ENCODE peak calls at places on chromosomes 5 and 9, in four cellular contexts. One of them, this sample, is unnamed.

GRCh38 chr9:93111001-93111370 is 15.0 kb downstream of the CARD19 start:
- DNase-seq in smooth muscle cell of the brain vasculature: no peak
- DNase-seq in stimulated activated CD4-positive, alpha-beta T cell treated with anti-CD3 and anti-CD28 coated beads, Interleukin-2, amount 100 ng/mL, for 48 hours: no peak
- DNase-seq in fibroblast of gingiva: no peak
- DNase-seq in this sample: no peak

GRCh38 chr5:141822134-141822533 is 56.1 kb downstream of the PCDH1 start:
- DNase-seq in fibroblast of gingiva: peak
- DNase-seq in smooth muscle cell of the brain vasculature: no peak
- DNase-seq in stimulated activated CD4-positive, alpha-beta T cell treated with anti-CD3 and anti-CD28 coated beads, Interleukin-2, amount 100 ng/mL, for 48 hours: no peak
- DNase-seq in this sample: no peak

GRCh38 chr9:91771864-91772263 is 178.2 kb downstream of the ROR2 start:
- DNase-seq in smooth muscle cell of the brain vasculature: no peak
- DNase-seq in fibroblast of gingiva: peak
- DNase-seq in stimulated activated CD4-positive, alpha-beta T cell treated with anti-CD3 and anti-CD28 coated beads, Interleukin-2, amount 100 ng/mL, for 48 hours: no peak
- DNase-seq in this sample: no peak

GRCh38 chr5:58932057-58932594 is 349.3 kb downstream of the RAB3C start:
- DNase-seq in fibroblast of gingiva: no peak
- DNase-seq in stimulated activated CD4-positive, alpha-beta T cell treated with anti-CD3 and anti-CD28 coated beads, Interleukin-2, amount 100 ng/mL, for 48 hours: no peak
- DNase-seq in smooth muscle cell of the brain vasculature: no peak
- DNase-seq in this sample: no peak

GRCh38 chr5:142922223-142922952 is 152.2 kb downstream of the ARHGAP26 start:
- DNase-seq in fibroblast of gingiva: peak
- DNase-seq in stimulated activated CD4-positive, alpha-beta T cell treated with anti-CD3 and anti-CD28 coated beads, Interleukin-2, amount 100 ng/mL, for 48 hours: no peak
- DNase-seq in smooth muscle cell of the brain vasculature: no peak
- DNase-seq in this sample: peak

GRCh38 chr5:128035689-128036088 is 47.9 kb upstream of the SLC12A2 start:
- DNase-seq in stimulated activated CD4-positive, alpha-beta T cell treated with anti-CD3 and anti-CD28 coated beads, Interleukin-2, amount 100 ng/mL, for 48 hours: no peak
- DNase-seq in fibroblast of gingiva: no peak
- DNase-seq in smooth muscle cell of the brain vasculature: no peak
- DNase-seq in this sample: no peak

GRCh38 chr9:127504887-127505251 is 53.6 kb downstream of the LRSAM1 start:
- DNase-seq in smooth muscle cell of the brain vasculature: no peak
- DNase-seq in fibroblast of gingiva: no peak
- DNase-seq in stimulated activated CD4-positive, alpha-beta T cell treated with anti-CD3 and anti-CD28 coated beads, Interleukin-2, amount 100 ng/mL, for 48 hours: no peak
- DNase-seq in this sample: no peak

GRCh38 chr5:35016179-35017056 is 31.3 kb downstream of the AGXT2 start:
- DNase-seq in fibroblast of gingiva: no peak
- DNase-seq in smooth muscle cell of the brain vasculature: no peak
- DNase-seq in stimulated activated CD4-positive, alpha-beta T cell treated with anti-CD3 and anti-CD28 coated beads, Interleukin-2, amount 100 ng/mL, for 48 hours: no peak
- DNase-seq in this sample: no peak

GRCh38 chr5:176133289-176133870 is 104.8 kb upstream of the SIMC1 start:
- DNase-seq in stimulated activated CD4-positive, alpha-beta T cell treated with anti-CD3 and anti-CD28 coated beads, Interleukin-2, amount 100 ng/mL, for 48 hours: peak
- DNase-seq in fibroblast of gingiva: no peak
- DNase-seq in smooth muscle cell of the brain vasculature: no peak
- DNase-seq in this sample: no peak

GRCh38 chr5:149407331-149408251 is 28.5 kb upstream of the IL17B start:
- DNase-seq in stimulated activated CD4-positive, alpha-beta T cell treated with anti-CD3 and anti-CD28 coated beads, Interleukin-2, amount 100 ng/mL, for 48 hours: no peak
- DNase-seq in fibroblast of gingiva: peak
- DNase-seq in smooth muscle cell of the brain vasculature: no peak
- DNase-seq in this sample: no peak

GRCh38 chr5:6766558-6767191 is 53.4 kb downstream of the TENT4A start:
- DNase-seq in smooth muscle cell of the brain vasculature: peak
- DNase-seq in stimulated activated CD4-positive, alpha-beta T cell treated with anti-CD3 and anti-CD28 coated beads, Interleukin-2, amount 100 ng/mL, for 48 hours: peak
- DNase-seq in fibroblast of gingiva: peak
- DNase-seq in this sample: peak

GRCh38 chr5:112063191-112063590 is 306.2 kb upstream of the NREP start:
- DNase-seq in smooth muscle cell of the brain vasculature: no peak
- DNase-seq in fibroblast of gingiva: no peak
- DNase-seq in stimulated activated CD4-positive, alpha-beta T cell treated with anti-CD3 and anti-CD28 coated beads, Interleukin-2, amount 100 ng/mL, for 48 hours: no peak
- DNase-seq in this sample: no peak

GRCh38 chr9:131266301-131267229 is 9.7 kb downstream of the FAM78A start:
- DNase-seq in smooth muscle cell of the brain vasculature: no peak
- DNase-seq in stimulated activated CD4-positive, alpha-beta T cell treated with anti-CD3 and anti-CD28 coated beads, Interleukin-2, amount 100 ng/mL, for 48 hours: no peak
- DNase-seq in fibroblast of gingiva: no peak
- DNase-seq in this sample: no peak

GRCh38 chr5:128427901-128428300 is 110.1 kb downstream of the FBN2 start:
- DNase-seq in smooth muscle cell of the brain vasculature: no peak
- DNase-seq in fibroblast of gingiva: no peak
- DNase-seq in stimulated activated CD4-positive, alpha-beta T cell treated with anti-CD3 and anti-CD28 coated beads, Interleukin-2, amount 100 ng/mL, for 48 hours: no peak
- DNase-seq in this sample: no peak

GRCh38 chr9:27247756-27248155 is 49.2 kb downstream of the EQTN start:
- DNase-seq in fibroblast of gingiva: peak
- DNase-seq in stimulated activated CD4-positive, alpha-beta T cell treated with anti-CD3 and anti-CD28 coated beads, Interleukin-2, amount 100 ng/mL, for 48 hours: no peak
- DNase-seq in smooth muscle cell of the brain vasculature: peak
- DNase-seq in this sample: no peak

GRCh38 chr5:80059354-80059980 is 24.3 kb downstream of the THBS4 start:
- DNase-seq in stimulated activated CD4-positive, alpha-beta T cell treated with anti-CD3 and anti-CD28 coated beads, Interleukin-2, amount 100 ng/mL, for 48 hours: no peak
- DNase-seq in fibroblast of gingiva: peak
- DNase-seq in smooth muscle cell of the brain vasculature: no peak
- DNase-seq in this sample: no peak

GRCh38 chr9:128822407-128823042 is 4.2 kb downstream of the ENDOG start:
- DNase-seq in fibroblast of gingiva: no peak
- DNase-seq in stimulated activated CD4-positive, alpha-beta T cell treated with anti-CD3 and anti-CD28 coated beads, Interleukin-2, amount 100 ng/mL, for 48 hours: no peak
- DNase-seq in smooth muscle cell of the brain vasculature: no peak
- DNase-seq in this sample: no peak

GRCh38 chr5:157469687-157470086 is 9.7 kb downstream of the NIPAL4 start:
- DNase-seq in smooth muscle cell of the brain vasculature: no peak
- DNase-seq in fibroblast of gingiva: no peak
- DNase-seq in stimulated activated CD4-positive, alpha-beta T cell treated with anti-CD3 and anti-CD28 coated beads, Interleukin-2, amount 100 ng/mL, for 48 hours: no peak
- DNase-seq in this sample: no peak

GRCh38 chr5:138258704-138259285 is 15.6 kb downstream of the GFRA3 start:
- DNase-seq in smooth muscle cell of the brain vasculature: no peak
- DNase-seq in fibroblast of gingiva: no peak
- DNase-seq in stimulated activated CD4-positive, alpha-beta T cell treated with anti-CD3 and anti-CD28 coated beads, Interleukin-2, amount 100 ng/mL, for 48 hours: no peak
- DNase-seq in this sample: no peak

GRCh38 chr5:40796487-40796889 is 1.7 kb downstream of the PRKAA1 start:
- DNase-seq in fibroblast of gingiva: peak
- DNase-seq in stimulated activated CD4-positive, alpha-beta T cell treated with anti-CD3 and anti-CD28 coated beads, Interleukin-2, amount 100 ng/mL, for 48 hours: no peak
- DNase-seq in smooth muscle cell of the brain vasculature: no peak
- DNase-seq in this sample: peak

GRCh38 chr9:80061096-80061495 is 489.3 kb downstream of the TLE4 start:
- DNase-seq in fibroblast of gingiva: peak
- DNase-seq in smooth muscle cell of the brain vasculature: no peak
- DNase-seq in stimulated activated CD4-positive, alpha-beta T cell treated with anti-CD3 and anti-CD28 coated beads, Interleukin-2, amount 100 ng/mL, for 48 hours: no peak
- DNase-seq in this sample: no peak

This sample was measured in pulmonary artery endothelial cell.